ENCODE peak calls at places on chromosomes 12 and 14, in six cellular contexts. S, I, M, U, C and Z are unnamed samples.

GRCh38 chr14:85439696-85440328 is 90.1 kb upstream of the FLRT2 start:
- DNase-seq in U (no peak), M (no peak), C (no peak), I (peak; percentile 75), S (no peak), Z (no peak)

GRCh38 chr12:57147641-57147944 is 174 bp upstream of the LRP1-AS start:
- DNase-seq in S (no peak), U (no peak), M (no peak), C (no peak), I (no peak), Z (no peak)

GRCh38 chr14:106729551-106729950 is 1203.2 kb downstream of the TMEM121 start:
- DNase-seq in U (no peak), M (no peak), S (no peak), C (no peak), I (no peak), Z (no peak)

GRCh38 chr12:55829967-55830600 is 697 bp upstream of the DNAJC14 start:
- DNase-seq in C (peak; percentile 61), I (no peak), U (peak; percentile 26), M (peak; percentile 77), S (peak; percentile 65), Z (no peak)

GRCh38 chr12:78697817-78698415 is 166.7 kb upstream of the SYT1 start:
- DNase-seq in C (no peak), I (peak; percentile 66), M (no peak), S (no peak), U (no peak), Z (no peak)

GRCh38 chr12:59182191-59182590 is 261.9 kb upstream of the LRIG3 start:
- DNase-seq in I (peak; percentile 69), M (no peak), S (no peak), C (no peak), U (no peak), Z (no peak)

GRCh38 chr14:68793734-68794129 is 865 bp upstream of the ZFP36L1 start:
- DNase-seq in I (no peak), U (no peak), S (no peak), M (no peak), C (no peak), Z (no peak)

GRCh38 chr12:110785240-110785639 is 42.5 kb upstream of the PPP1CC start:
- DNase-seq in S (no peak), U (no peak), I (no peak), M (no peak), C (no peak), Z (no peak)

GRCh38 chr14:95183532-95184412 is 26.4 kb upstream of the DICER1 start:
- DNase-seq in I (no peak), U (no peak), S (no peak), C (no peak), M (no peak), Z (no peak)

GRCh38 chr12:92039048-92039447 is 106.6 kb downstream of the BTG1 start:
- DNase-seq in M (peak; percentile 4), I (no peak), C (no peak), U (no peak), S (no peak), Z (no peak)

GRCh38 chr14:85634205-85634604 is 104.3 kb downstream of the FLRT2 start:
- DNase-seq in M (no peak), U (no peak), S (no peak), I (peak; percentile 21), C (no peak), Z (peak; percentile 5)

GRCh38 chr12:88303335-88303734 is 161.2 kb downstream of the TMTC3 start:
- DNase-seq in M (no peak), S (no peak), I (no peak), U (no peak), C (no peak), Z (no peak)

GRCh38 chr12:57632898-57633825 is at the start of gene B4GALNT1:
- DNase-seq in C (peak; percentile 83), M (peak; percentile 88), S (no peak), U (peak; percentile 83), I (peak; percentile 47), Z (no peak)

GRCh38 chr12:131459666-131460365 is 251.1 kb upstream of the SFSWAP start:
- DNase-seq in S (no peak), I (no peak), C (peak; percentile 28), M (no peak), U (no peak), Z (no peak)

GRCh38 chr12:12872139-12872933 is 19.0 kb upstream of the GPRC5A start:
- DNase-seq in I (peak; percentile 98), U (no peak), M (peak; percentile 36), C (no peak), S (no peak), Z (no peak)

GRCh38 chr12:122366685-122367475 is 55.6 kb downstream of the CLIP1 start:
- DNase-seq in I (peak; percentile 85), C (no peak), M (peak; percentile 84), S (no peak), U (peak; percentile 13), Z (peak; percentile 48)

GRCh38 chr14:20332386-20332945 is 613 bp downstream of the CCNB1IP1 start:
- DNase-seq in M (peak; percentile 31), U (no peak), C (no peak), I (peak; percentile 8), S (peak; percentile 26), Z (no peak)

GRCh38 chr12:42935756-42936155 is 346.2 kb upstream of the PRICKLE1 start:
- DNase-seq in C (no peak), M (no peak), I (peak; percentile 69), U (no peak), S (no peak), Z (no peak)

GRCh38 chr12:64392221-64392620 is 1.7 kb upstream of the C12orf56 start:
- DNase-seq in C (no peak), S (no peak), U (peak; percentile 37), M (peak; percentile 79), I (peak; percentile 30), Z (no peak)

DNA sequence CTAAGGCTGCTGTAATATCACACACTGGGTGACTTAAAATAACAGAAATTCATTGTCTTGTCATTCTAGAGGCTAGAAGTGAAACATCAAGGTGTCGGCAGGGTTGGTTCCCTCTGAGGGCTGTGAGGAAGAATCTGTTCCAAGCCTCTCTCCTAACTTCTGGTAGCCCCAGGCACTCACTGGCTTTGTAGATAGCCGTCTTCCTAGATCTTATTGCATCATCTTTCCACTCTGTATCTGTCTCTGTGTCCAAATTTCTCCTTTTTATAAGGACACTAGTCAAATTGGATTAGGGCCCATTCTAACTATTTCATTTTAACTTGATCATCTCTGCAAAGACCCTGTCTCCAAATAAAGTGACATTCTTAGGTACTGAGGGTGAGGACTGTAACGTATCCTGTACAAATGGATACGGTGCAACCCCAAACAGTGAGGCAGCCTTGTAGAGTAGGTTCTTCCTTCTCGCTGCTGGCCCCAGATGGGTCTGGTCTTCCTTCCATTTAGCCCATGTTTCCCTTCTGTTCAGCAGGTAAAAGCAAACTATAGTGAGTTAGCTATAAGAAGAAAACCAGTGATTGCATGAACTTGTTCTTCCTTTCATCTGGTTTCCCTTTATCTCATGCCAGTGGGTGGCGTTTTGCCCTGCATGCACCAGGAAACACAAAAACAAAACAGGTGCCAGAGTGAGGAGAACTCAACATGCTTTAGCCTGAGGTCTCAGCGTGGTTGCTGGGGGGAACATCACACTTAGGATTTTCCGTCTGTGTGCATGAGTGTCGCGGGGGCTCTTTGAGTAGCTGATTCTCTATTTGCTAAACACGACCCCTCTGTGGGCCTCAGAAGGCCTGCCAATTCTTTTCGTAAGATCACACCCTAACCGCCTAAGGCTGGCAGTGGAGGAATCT is 19.5 kb downstream of the TTC9 start:
- DNase-seq in M (no peak), U (no peak), C (no peak), I (no peak), S (no peak), Z (no peak)
- TF ChIP-seq CTCF in M (peak; percentile 10), U (no peak), C (no peak), I (peak; percentile 15), S (no peak), Z (no peak)

DNA sequence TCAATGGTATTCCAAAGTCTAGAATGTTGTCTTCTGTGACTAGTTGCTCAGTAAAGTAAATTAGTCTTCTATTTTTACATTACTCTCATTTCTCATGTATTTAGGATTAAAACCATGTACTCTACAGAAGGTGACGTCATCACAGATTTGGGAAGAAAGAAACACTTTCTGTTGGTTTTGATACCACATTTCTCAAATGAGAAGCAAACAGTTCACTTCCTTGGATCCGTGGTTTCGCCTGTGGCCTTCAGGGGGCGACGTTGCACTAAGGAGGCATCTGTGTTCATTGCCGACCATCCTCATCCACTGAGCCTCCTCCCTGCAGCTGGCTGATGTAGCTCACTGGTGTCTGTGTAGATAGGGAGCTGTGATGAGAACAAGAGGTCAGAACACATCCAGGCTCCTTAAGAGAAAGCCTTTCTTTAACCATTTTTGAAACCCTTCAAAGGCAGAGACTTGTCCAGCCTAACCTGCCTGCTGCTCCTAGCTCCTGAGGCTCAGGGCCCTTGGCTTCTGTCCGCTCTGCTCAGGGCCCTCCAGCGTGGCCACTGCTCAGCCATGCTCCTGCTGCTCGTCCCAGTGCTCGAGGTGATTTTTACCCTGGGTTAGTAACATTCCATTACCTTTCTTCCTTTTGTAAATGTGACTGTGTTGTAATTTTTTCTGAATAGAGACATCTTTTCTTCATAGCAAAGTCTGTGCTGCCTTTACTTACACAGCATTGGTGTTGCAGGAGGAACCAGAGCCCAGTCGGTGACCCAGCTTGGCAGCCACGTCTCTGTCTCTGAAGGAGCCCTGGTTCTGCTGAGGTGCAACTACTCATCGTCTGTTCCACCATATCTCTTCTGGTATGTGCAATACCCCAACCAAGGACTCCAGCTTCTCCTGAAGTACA is 220.6 kb upstream of the OR4E1 start:
- DNase-seq in I (no peak), C (no peak), M (peak; percentile 76), S (no peak), U (peak; percentile 56), Z (no peak)
- TF ChIP-seq CTCF in I (peak; percentile 45), C (no peak), M (peak; percentile 71), S (no peak), U (peak; percentile 64), Z (no peak)

GRCh38 chr14:73729015-73729330 is 14.8 kb upstream of the PNMA1 start:
- DNase-seq in I (no peak), C (no peak), S (no peak), M (no peak), U (no peak), Z (no peak)

GRCh38 chr14:73729556-73730265 is 15.5 kb upstream of the PNMA1 start:
- DNase-seq in M (no peak), U (no peak), C (no peak), I (no peak), S (peak; percentile 22), Z (no peak)

GRCh38 chr14:73732006-73732405 is 17.8 kb upstream of the PNMA1 start:
- DNase-seq in I (no peak), U (no peak), S (no peak), M (no peak), C (no peak), Z (no peak)

GRCh38 chr14:73728106-73729014 is 14.2 kb upstream of the PNMA1 start:
- DNase-seq in M (peak; percentile 92), U (peak; percentile 95), C (peak; percentile 81), S (peak; percentile 81), I (peak; percentile 50), Z (no peak)

DNA sequence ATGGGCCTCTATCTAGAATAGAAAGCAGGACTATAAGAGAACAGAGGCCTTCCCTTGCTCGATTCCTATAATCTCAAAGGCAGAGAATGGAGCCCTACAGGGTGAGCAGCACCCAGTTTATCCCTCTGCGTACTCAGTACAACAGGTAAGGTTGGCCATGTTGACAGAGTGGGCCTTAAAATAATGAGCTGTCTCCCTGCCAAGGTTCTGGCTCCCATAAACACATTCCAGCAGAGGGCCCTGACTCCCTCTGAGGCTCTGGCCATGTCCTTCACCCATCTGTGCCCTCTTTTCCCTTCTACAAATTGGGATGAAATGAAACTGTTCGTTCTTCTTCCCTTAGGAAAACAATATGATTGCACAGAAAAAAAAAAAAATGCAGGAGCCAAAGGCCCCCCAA is 16.9 kb upstream of the PNMA1 start:
- DNase-seq in U (no peak), C (no peak), I (no peak), M (no peak), S (peak; percentile 7), Z (no peak)
- TF ChIP-seq CTCF in U (no peak), C (no peak), I (no peak), M (peak; percentile 28), S (no peak), Z (no peak)

GRCh38 chr12:30691122-30691879 is 4.4 kb downstream of the IPO8 start:
- DNase-seq in I (peak; percentile 54), C (no peak), M (no peak), U (no peak), S (no peak), Z (peak; percentile 42)
- TF ChIP-seq CTCF in I (no peak), C (no peak), M (no peak), U (no peak), S (no peak), Z (no peak)